ENCODE peak calls at places on chromosomes 6 and 20, in ten cellular contexts. A, F, O, R, V, D, C, Q, Y and U are unnamed samples.

GRCh38 chr6:121435444-121436069 is at the start of gene GJA1:
- DNase-seq in A (peak; percentile 85), F (no peak), O (no peak), R (peak; percentile 97), V (no peak), D (peak; percentile 68), C (peak; percentile 87), Q (peak; percentile 47), Y (no peak), U (no peak)

GRCh38 chr6:11246722-11247121 is 14.3 kb upstream of the NEDD9 start:
- DNase-seq in A (no peak), F (no peak), O (no peak), R (no peak), V (no peak), D (no peak), C (peak; percentile 23), Q (no peak), Y (no peak), U (no peak)

GRCh38 chr6:89087881-89088280 is 7.3 kb downstream of the PNRC1 start:
- DNase-seq in A (no peak), F (no peak), O (no peak), R (no peak), V (no peak), D (no peak), C (no peak), Q (no peak), Y (no peak), U (no peak)

GRCh38 chr20:53291548-53291947 is 302.1 kb downstream of the ZNF217 start:
- DNase-seq in A (no peak), F (no peak), O (no peak), R (peak; percentile 40), V (no peak), D (peak; percentile 16), C (peak; percentile 82), Q (peak; percentile 39), Y (no peak), U (no peak)

GRCh38 chr20:36854343-36855240 is 21.3 kb upstream of the TLDC2 start:
- DNase-seq in A (no peak), F (no peak), O (no peak), R (no peak), V (no peak), D (peak; percentile 48), C (peak; percentile 43), Q (peak; percentile 47), Y (no peak), U (no peak)

GRCh38 chr20:38890497-38890818 is 35.8 kb upstream of the FAM83D start:
- DNase-seq in A (no peak), F (no peak), O (no peak), R (peak; percentile 28), V (no peak), D (no peak), C (no peak), Q (no peak), Y (no peak), U (no peak)

GRCh38 chr6:80508885-80509630 is 402.6 kb downstream of the BCKDHB start:
- DNase-seq in A (no peak), F (no peak), O (no peak), R (no peak), V (no peak), D (no peak), C (no peak), Q (no peak), Y (no peak), U (no peak)

GRCh38 chr6:89433637-89434499 is 916 bp downstream of the ANKRD6 start:
- DNase-seq in A (no peak), F (no peak), O (peak; percentile 51), R (peak; percentile 86), V (no peak), D (peak; percentile 30), C (peak; percentile 71), Q (peak; percentile 69), Y (peak; percentile 65), U (peak; percentile 18)

GRCh38 chr20:11267131-11267761 is 593.4 kb upstream of the JAG1 start:
- DNase-seq in A (peak; percentile 95), F (no peak), O (no peak), R (peak; percentile 96), V (no peak), D (peak; percentile 52), C (peak; percentile 90), Q (no peak), Y (peak; percentile 70), U (no peak)

GRCh38 chr6:151118453-151119123 is 121.2 kb upstream of the AKAP12 start:
- DNase-seq in A (no peak), F (no peak), O (no peak), R (no peak), V (no peak), D (no peak), C (no peak), Q (no peak), Y (no peak), U (no peak)

GRCh38 chr20:21234324-21234723 is 68.8 kb upstream of the XRN2 start:
- DNase-seq in A (no peak), F (no peak), O (no peak), R (no peak), V (no peak), D (no peak), C (no peak), Q (no peak), Y (no peak), U (no peak)